ENCODE peak calls at places on chromosomes 11 and 22, in eight cellular contexts. Z is neural progenitor cell; P is aorta; N is SJCRH30; W is prostate gland; U is CD4-positive, alpha-beta T cell; F is brain microvascular endothelial cell; S is A549. V is an unnamed sample.

GRCh38 chr22:44828193-44828592 is 75.8 kb downstream of the ARHGAP8 start:
- DNase-seq in Z (peak), P (no peak), N (peak), W (no peak), U (no peak), F (no peak), S (peak), V (no peak)

GRCh38 chr11:62689421-62690183 is at the start of gene LRRN4CL:
- DNase-seq in Z (no peak), P (peak), N (peak), W (no peak), U (no peak), F (peak), S (no peak), V (peak)

GRCh38 chr11:35541621-35542375 is 16.4 kb upstream of the PAMR1 start:
- DNase-seq in Z (no peak), P (peak), N (no peak), W (no peak), U (no peak), F (peak), S (no peak), V (no peak)

GRCh38 chr11:108501396-108501795 is 3.2 kb upstream of the POGLUT3 start:
- DNase-seq in Z (no peak), P (no peak), N (no peak), W (no peak), U (no peak), F (no peak), S (no peak), V (no peak)

GRCh38 chr11:27012254-27012921 is 18.5 kb downstream of the FIBIN start:
- DNase-seq in Z (peak), P (peak), N (peak), W (no peak), U (no peak), F (peak), S (no peak), V (no peak)

GRCh38 chr11:64970731-64971151 is 1.2 kb downstream of the MAJIN start:
- DNase-seq in Z (no peak), P (no peak), N (no peak), W (no peak), U (no peak), F (no peak), S (no peak), V (no peak)

GRCh38 chr11:93740031-93740801 is 1.1 kb downstream of the TAF1D start:
- DNase-seq in Z (peak), P (no peak), N (peak), W (no peak), U (no peak), F (no peak), S (no peak), V (no peak)

GRCh38 chr11:41382927-41383326 is 76.5 kb downstream of the LRRC4C start:
- DNase-seq in Z (peak), P (no peak), N (peak), W (no peak), U (no peak), F (peak), S (no peak), V (no peak)

GRCh38 chr22:37138879-37139561 is 10.7 kb downstream of the IL2RB start:
- DNase-seq in Z (no peak), P (no peak), N (no peak), W (no peak), U (no peak), F (no peak), S (no peak), V (no peak)

GRCh38 chr11:6647282-6647679 is 8.3 kb downstream of the DCHS1 start:
- DNase-seq in Z (no peak), P (no peak), N (no peak), W (no peak), U (no peak), F (peak), S (no peak), V (no peak)

GRCh38 chr11:111439905-111440304 is 60.8 kb upstream of the POU2AF1 start:
- DNase-seq in Z (no peak), P (no peak), N (no peak), W (no peak), U (no peak), F (no peak), S (no peak), V (no peak)

GRCh38 chr11:118625036-118625690 is 17.7 kb downstream of the PHLDB1 start:
- DNase-seq in Z (no peak), P (peak), N (no peak), W (no peak), U (no peak), F (no peak), S (no peak), V (no peak)

GRCh38 chr11:3128356-3129180 is 36.5 kb downstream of the OSBPL5 start:
- DNase-seq in Z (no peak), P (peak), N (no peak), W (no peak), U (no peak), F (no peak), S (no peak), V (no peak)

GRCh38 chr22:40285508-40285907 is 60.8 kb upstream of the ADSL start:
- DNase-seq in Z (no peak), P (no peak), N (no peak), W (no peak), U (no peak), F (no peak), S (no peak), V (no peak)

GRCh38 chr22:47386812-47387510 is 624.5 kb downstream of the TBC1D22A start:
- DNase-seq in Z (no peak), P (peak), N (no peak), W (no peak), U (no peak), F (no peak), S (no peak), V (no peak)

GRCh38 chr22:31945971-31946680 is 1.8 kb downstream of the YWHAH start:
- DNase-seq in Z (peak), P (no peak), N (peak), W (no peak), U (no peak), F (no peak), S (no peak), V (peak)

GRCh38 chr22:35785181-35785923 is 67.7 kb downstream of the APOL5 start:
- DNase-seq in Z (no peak), P (no peak), N (no peak), W (no peak), U (no peak), F (no peak), S (no peak), V (no peak)
- H3K27ac ChIP-seq in Z (no peak), P (no peak), N (no peak), W (no peak), U (no peak), F (no peak), S (peak), V (no peak)

GRCh38 chr11:66104057-66104638 is 34.1 kb downstream of the PACS1 start:
- DNase-seq in Z (no peak), P (no peak), N (no peak), W (no peak), U (no peak), F (no peak), S (no peak), V (no peak)

GRCh38 chr11:66109294-66109693 is 39.2 kb downstream of the PACS1 start:
- DNase-seq in Z (no peak), P (no peak), N (no peak), W (no peak), U (no peak), F (no peak), S (no peak), V (no peak)

GRCh38 chr11:66111158-66111557 is 41.1 kb downstream of the PACS1 start:
- DNase-seq in Z (no peak), P (no peak), N (no peak), W (no peak), U (no peak), F (no peak), S (no peak), V (no peak)

GRCh38 chr11:66107600-66108151 is 37.6 kb downstream of the PACS1 start:
- DNase-seq in Z (no peak), P (no peak), N (no peak), W (no peak), U (no peak), F (no peak), S (no peak), V (no peak)

GRCh38 chr11:66106786-66107599 is 36.9 kb downstream of the PACS1 start:
- DNase-seq in Z (no peak), P (no peak), N (no peak), W (no peak), U (no peak), F (no peak), S (no peak), V (no peak)
- H3K27ac ChIP-seq in Z (no peak), P (no peak), N (no peak), W (no peak), U (no peak), F (peak), S (peak), V (no peak)

DNA sequence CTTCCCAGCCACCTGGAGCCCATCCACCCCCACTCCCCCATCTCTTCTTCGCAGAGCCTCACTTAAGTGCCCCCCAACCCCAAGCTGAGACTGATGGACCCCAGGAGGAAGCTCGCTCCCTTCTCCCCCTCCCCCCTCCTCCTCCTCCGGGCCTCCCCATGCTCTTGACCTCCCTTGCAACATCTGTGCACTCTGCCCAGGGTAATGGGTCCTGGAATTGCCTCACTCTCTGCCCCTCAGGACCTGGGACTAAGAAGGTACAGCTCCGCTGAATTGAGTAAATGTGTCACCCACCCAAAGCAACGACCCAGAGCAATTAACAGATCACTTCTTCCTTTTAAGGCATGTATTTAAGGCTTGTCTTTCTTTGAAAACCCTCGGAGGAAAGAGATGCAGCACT is 15.1 kb downstream of the GDPD5 start:
- DNase-seq in Z (no peak), P (no peak), N (no peak), W (no peak), U (no peak), F (no peak), S (no peak), V (no peak)
- H3K27ac ChIP-seq in Z (no peak), P (no peak), N (no peak), W (no peak), U (no peak), F (no peak), S (no peak), V (no peak)

GRCh38 chr11:128207861-128208321 is 379.5 kb downstream of the ETS1 start:
- DNase-seq in Z (no peak), P (no peak), N (no peak), W (no peak), U (no peak), F (peak), S (peak), V (no peak)
- H3K27ac ChIP-seq in Z (no peak), P (no peak), N (no peak), W (no peak), U (no peak), F (peak), S (peak), V (no peak)

GRCh38 chr11:45964911-45965389 is 42.5 kb downstream of the LARGE2 start:
- DNase-seq in Z (peak), P (peak), N (peak), W (peak), U (peak), F (peak), S (peak), V (peak)
- H3K27ac ChIP-seq in Z (no peak), P (no peak), N (no peak), W (peak), U (no peak), F (no peak), S (no peak), V (no peak)

GRCh38 chr11:912266-912665 is 1.7 kb upstream of the CHID1 start:
- DNase-seq in Z (no peak), P (no peak), N (no peak), W (no peak), U (no peak), F (no peak), S (no peak), V (no peak)
- H3K27ac ChIP-seq in Z (no peak), P (no peak), N (no peak), W (no peak), U (no peak), F (no peak), S (no peak), V (no peak)